ENCODE peak calls at places on chromosomes 16 and 17, in four cellular contexts. A, L, K and N are unnamed samples.

GRCh38 chr17:61461586-61461966 is 9.4 kb downstream of the TBX4 start:
- DNase-seq in L (no peak), K (no peak), A (peak), N (no peak)

GRCh38 chr17:67585077-67585602 is 132.6 kb upstream of the NOL11 start:
- DNase-seq in A (no peak), L (no peak), K (no peak), N (no peak)

GRCh38 chr16:14196539-14196938 is 125.4 kb downstream of the MRTFB start:
- DNase-seq in K (no peak), A (no peak), L (no peak), N (no peak)

GRCh38 chr17:7887038-7887481 is 1.5 kb upstream of the CHD3 start:
- DNase-seq in L (no peak), K (no peak), A (peak), N (no peak)

GRCh38 chr16:67164599-67165061 is at the start of gene HSF4:
- DNase-seq in A (no peak), L (peak), K (no peak), N (peak)

GRCh38 chr16:85181739-85182129 is 69.5 kb upstream of the CIBAR2 start:
- DNase-seq in A (no peak), K (no peak), L (no peak), N (no peak)

GRCh38 chr17:73710095-73710592 is 65.9 kb upstream of the SDK2 start:
- DNase-seq in K (peak), L (peak), A (peak), N (peak)

GRCh38 chr17:44235583-44235936 is 16.1 kb upstream of the UBTF start:
- DNase-seq in K (no peak), A (no peak), L (no peak), N (no peak)

GRCh38 chr17:50545306-50545705 is 1.7 kb upstream of the SPATA20 start:
- DNase-seq in K (no peak), L (no peak), A (no peak), N (no peak)

GRCh38 chr17:27920569-27920968 is 27.4 kb upstream of the LYRM9 start:
- DNase-seq in K (no peak), L (no peak), A (no peak), N (no peak)

GRCh38 chr17:76075364-76076099 is 951 bp downstream of the GALR2 start:
- DNase-seq in K (no peak), A (peak), L (peak), N (peak)

GRCh38 chr17:39209317-39210092 is 9.4 kb downstream of the RPL19 start:
- DNase-seq in A (peak), K (no peak), L (peak), N (peak)

GRCh38 chr16:67406628-67407027 is 9.6 kb downstream of the ZDHHC1 start:
- DNase-seq in L (no peak), A (no peak), K (no peak), N (no peak)

GRCh38 chr16:1677339-1677738 is 740 bp upstream of the JPT2 start:
- DNase-seq in A (no peak), L (peak), K (no peak), N (no peak)

GRCh38 chr17:53736516-53737274 is 86.0 kb upstream of the KIF2B start:
- DNase-seq in K (no peak), A (no peak), L (no peak), N (no peak)

GRCh38 chr17:74096456-74096855 is 107.0 kb upstream of the RPL38 start:
- DNase-seq in L (no peak), K (no peak), A (no peak), N (no peak)

GRCh38 chr17:30082807-30083206 is 33.8 kb upstream of the NSRP1 start:
- DNase-seq in A (no peak), L (no peak), K (no peak), N (no peak)

GRCh38 chr17:5535436-5535835 is 48.9 kb downstream of the NLRP1 start:
- DNase-seq in A (no peak), L (no peak), K (no peak), N (no peak)

GRCh38 chr17:8392274-8392673 is 5.4 kb downstream of the RNF222 start:
- DNase-seq in K (no peak), A (no peak), L (no peak), N (no peak)

GRCh38 chr17:65750678-65751077 is 189.2 kb upstream of the AXIN2 start:
- DNase-seq in L (no peak), A (no peak), K (peak), N (peak)

GRCh38 chr17:17535957-17536356 is 39.8 kb upstream of the RASD1 start:
- DNase-seq in K (no peak), L (no peak), A (no peak), N (no peak)

GRCh38 chr16:16933861-16934260 is 536.9 kb downstream of the XYLT1 start:
- DNase-seq in L (no peak), A (peak), K (no peak), N (no peak)

GRCh38 chr17:69060835-69061234 is at the start of gene ABCA9:
- DNase-seq in A (no peak), K (no peak), L (no peak), N (no peak)

GRCh38 chr17:29195465-29196081 is 15.4 kb upstream of the MYO18A start:
- DNase-seq in A (no peak), K (no peak), L (peak), N (peak)

GRCh38 chr16:29318037-29318436 is 88.5 kb downstream of the NPIPB11 start:
- DNase-seq in A (no peak), L (no peak), K (no peak), N (no peak)

GRCh38 chr16:65122724-65122973 is 786 bp upstream of the CDH11 start:
- DNase-seq in K (no peak), A (no peak), L (no peak), N (no peak)

GRCh38 chr17:81059026-81059425 is 24.1 kb downstream of the BAIAP2 start:
- DNase-seq in L (no peak), A (no peak), K (no peak), N (no peak)

DNA sequence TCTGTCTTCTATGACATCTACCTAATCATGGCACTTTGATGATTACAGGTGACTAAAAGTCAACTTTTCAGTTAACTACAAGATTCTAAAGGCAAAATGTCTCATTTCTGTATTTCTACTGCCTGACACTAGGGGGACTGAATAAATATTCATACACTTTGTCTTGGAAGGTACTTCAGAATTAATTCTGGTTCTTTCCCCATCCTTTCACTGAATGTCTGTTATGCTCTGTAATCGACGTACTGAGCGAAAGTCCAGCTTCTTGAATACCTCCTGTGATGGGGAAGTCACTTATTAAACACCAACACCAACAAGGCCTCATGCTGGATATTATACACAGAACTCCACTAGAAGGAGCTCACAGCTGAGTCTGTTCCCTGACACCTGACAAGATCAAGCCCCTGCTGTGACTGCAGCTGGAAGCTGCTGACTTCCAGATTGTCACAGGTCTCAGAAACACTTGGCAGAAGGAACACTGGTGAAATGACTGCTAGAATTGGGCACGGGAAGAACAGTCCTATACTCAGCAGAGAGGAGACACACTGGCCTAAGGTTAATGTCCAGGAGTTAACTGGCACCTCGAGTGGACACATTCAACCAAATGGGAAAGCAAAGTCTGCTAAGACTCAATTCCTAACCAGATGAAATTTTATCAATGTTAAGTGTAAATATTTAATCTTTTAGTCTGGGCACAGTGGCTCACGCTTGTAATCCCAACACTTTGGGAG is 31.9 kb downstream of the CMC2 start:
- DNase-seq in L (no peak), K (no peak), A (peak), N (no peak)
- TF ChIP-seq CTCF in L (peak), K (peak), A (peak), N (peak)

DNA sequence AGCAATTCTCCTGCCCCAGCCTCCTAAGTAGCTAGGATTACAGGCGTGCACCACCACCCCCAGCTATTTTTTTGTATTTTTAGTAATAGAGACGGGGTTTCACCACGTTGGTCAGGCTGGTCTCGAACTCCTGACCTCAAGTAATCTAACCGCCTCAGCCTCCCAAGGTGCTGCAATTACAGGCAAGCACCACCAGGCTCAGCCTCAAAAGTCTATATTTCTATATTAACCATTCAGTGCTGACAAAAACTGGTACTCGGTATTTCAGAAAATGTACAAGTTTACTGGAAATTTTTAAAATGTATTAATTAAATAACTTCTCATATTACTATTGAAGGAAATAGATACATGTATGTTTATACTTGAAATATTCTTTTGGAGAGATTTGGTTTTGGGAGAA is 1.4 kb upstream of the HEXD start:
- DNase-seq in K (no peak), L (no peak), A (no peak), N (peak)
- TF ChIP-seq CTCF in K (peak), L (peak), A (peak), N (peak)

GRCh38 chr17:6856054-6856453 is 24.5 kb upstream of the TEKT1 start:
- DNase-seq in K (no peak), A (no peak), L (no peak), N (no peak)

GRCh38 chr17:6857904-6858303 is 26.4 kb upstream of the TEKT1 start:
- DNase-seq in L (no peak), A (no peak), K (no peak), N (no peak)

GRCh38 chr17:6857336-6857735 is 25.8 kb upstream of the TEKT1 start:
- DNase-seq in K (no peak), A (no peak), L (no peak), N (no peak)

DNA sequence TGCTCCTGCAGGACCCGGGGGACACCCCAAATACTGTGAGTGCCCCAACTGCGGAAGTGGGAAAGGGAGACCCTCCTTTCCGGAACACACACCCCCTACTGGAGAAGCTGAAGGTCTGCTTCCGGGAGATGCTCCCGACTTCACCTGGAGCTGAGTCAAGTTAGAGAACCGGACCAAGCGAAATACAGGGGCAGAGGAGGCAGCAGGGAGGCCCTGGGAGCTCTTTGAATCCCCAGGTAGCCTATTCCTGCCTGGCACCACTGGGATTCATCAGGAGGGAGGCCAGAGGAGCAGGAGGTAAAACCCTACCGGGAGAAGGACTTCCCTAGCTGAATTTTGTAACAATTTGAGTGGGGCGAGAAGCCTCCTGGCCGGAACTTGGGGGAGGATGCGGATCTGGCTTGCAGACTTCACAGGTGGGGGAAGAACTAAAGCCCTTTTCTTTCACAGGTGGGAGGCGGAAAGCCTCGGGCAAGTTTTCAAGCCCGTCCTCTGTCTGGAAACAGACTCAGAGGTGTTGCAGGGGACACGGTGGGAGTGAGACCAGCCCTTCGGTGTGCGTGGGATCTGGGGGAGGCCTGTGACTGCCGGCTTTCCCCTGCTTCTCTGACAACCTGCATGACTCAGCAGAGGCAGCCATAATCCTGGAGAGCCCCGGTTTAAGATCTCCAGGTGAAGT is 22.4 kb upstream of the TEKT1 start:
- DNase-seq in K (no peak), A (peak), L (no peak), N (peak)
- TF ChIP-seq CTCF in K (peak), A (peak), L (no peak), N (peak)

DNA sequence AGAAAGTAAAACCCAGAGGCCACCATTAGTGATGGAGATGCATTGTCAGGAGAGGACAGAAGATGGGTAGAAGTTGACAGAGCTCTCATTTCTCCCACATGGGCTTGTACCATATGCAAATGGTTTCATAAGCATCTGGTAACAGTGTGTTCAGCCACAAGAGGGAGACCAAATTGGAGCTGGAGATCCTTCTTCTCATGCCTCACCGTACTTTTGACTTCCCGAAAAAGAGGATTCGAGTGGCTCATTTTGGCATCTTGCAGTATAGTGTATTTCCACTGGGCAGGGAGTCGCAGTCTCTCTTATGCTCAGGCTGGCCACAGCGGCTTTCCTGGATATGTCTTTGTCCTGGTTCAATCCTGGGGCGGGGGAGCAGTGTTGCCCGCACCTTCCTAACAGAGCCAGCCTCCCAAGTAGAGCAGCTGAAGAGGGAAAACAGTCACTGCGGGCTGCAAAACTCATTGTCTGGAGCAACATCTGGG is 23.8 kb downstream of the TBC1D3B start:
- DNase-seq in A (no peak), K (no peak), L (no peak), N (no peak)
- TF ChIP-seq CTCF in A (no peak), K (no peak), L (no peak), N (no peak)

GRCh38 chr17:46192484-46193245 is 564 bp downstream of the KANSL1 start:
- DNase-seq in L (peak), K (peak), A (peak), N (peak)

GRCh38 chr17:46192211-46192483 is 1.1 kb downstream of the KANSL1 start:
- DNase-seq in K (no peak), A (no peak), L (no peak), N (peak)

GRCh38 chr17:46194393-46195216 is 1.4 kb upstream of the KANSL1 start:
- DNase-seq in A (no peak), L (peak), K (no peak), N (peak)

GRCh38 chr17:46193626-46194392 is 580 bp upstream of the KANSL1 start:
- DNase-seq in A (peak), K (peak), L (peak), N (peak)

GRCh38 chr17:46193246-46193625 is at the start of gene KANSL1:
- DNase-seq in K (peak), A (peak), L (peak), N (peak)
- TF ChIP-seq CTCF in K (no peak), A (peak), L (peak), N (no peak)

GRCh38 chr17:78137392-78138203 is 7.0 kb downstream of the TMC8 start:
- DNase-seq in A (peak), L (peak), K (no peak), N (peak)
- TF ChIP-seq CTCF in A (peak), L (peak), K (peak), N (peak)

DNA sequence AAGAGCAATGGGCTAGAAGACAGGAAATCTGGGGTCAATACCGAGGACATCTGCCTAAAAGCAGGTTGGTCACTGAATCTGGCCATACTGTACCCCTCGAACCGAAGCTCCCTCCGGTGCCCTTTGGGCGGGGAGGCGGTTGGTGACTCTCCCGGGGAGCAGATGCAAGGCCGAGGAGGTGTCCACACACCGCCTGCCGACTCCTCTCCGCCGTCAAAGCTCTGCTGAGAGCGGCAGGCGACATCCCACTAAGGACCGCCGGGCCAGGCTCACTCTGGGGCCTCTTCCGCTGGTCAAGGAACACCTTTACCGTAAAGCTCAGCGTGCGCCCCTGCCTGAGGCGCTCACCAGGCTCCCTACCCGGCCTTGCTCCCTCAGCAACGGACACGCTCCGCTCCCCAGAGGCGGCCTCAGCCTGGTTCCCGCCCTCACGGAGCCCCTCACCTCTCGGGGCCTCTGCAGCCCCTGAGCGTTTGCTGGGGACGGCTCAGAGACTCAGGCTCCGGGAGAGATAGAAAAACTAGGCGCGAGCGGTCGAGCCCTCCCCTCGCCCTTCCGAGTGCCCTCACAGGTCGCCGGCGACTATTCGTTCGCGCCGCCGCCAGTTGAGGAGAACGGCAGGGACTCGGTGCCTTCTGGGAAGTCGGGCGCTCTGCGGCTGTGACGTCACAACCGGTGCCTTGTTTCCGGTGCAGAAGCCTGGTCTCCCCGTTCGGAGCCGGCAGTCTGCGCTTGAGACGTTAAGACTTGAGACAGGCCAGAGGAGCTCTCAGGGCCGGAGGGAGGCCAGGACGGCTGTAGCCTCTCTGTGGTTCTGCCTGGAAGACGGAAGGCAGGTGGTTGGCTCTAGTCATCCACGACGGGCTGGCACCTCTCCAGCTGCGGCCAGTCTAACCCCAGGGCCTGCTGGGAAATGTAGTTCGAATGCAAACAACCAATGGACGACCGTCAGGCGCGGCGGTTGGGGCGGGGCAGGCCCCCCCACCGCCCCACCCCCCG is at the start of gene ZNF200:
- DNase-seq in K (peak), L (peak), A (peak), N (peak)
- TF ChIP-seq CTCF in K (no peak), L (no peak), A (no peak), N (no peak)

GRCh38 chr16:74721716-74722115 is 21.1 kb upstream of the MLKL start:
- DNase-seq in A (no peak), L (no peak), K (no peak), N (no peak)
- TF ChIP-seq CTCF in A (no peak), L (no peak), K (no peak), N (no peak)

DNA sequence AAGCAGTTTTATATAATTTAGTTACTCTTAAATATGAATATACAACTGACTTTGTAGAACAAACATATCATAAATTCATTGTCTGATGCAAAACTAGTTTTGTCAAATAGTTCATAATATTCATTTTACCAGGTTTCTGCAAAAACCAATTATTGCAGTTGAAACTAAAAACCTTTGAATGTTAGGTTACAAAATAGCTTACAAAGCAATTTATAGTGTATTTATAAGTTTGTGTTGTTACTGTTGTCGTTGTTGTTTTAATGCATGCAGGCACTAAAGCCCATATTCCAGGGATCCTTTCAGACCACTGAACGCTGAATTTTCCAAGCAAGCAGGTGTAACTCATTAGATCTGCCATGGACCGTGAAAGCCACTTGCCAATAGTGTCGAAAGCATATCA is 427.6 kb downstream of the ZFHX3 start:
- DNase-seq in L (no peak), K (no peak), A (no peak), N (no peak)
- TF ChIP-seq CTCF in L (no peak), K (no peak), A (no peak), N (no peak)

GRCh38 chr17:33501185-33501584 is 208.1 kb upstream of the ASIC2 start:
- DNase-seq in L (no peak), A (no peak), K (no peak), N (no peak)
- TF ChIP-seq CTCF in L (no peak), A (no peak), K (no peak), N (no peak)